ENCODE peak calls at places on chromosome 6, in five cellular contexts. One of them, this sample, is unnamed.

GRCh38 chr6:46325561-46326525 is 155.1 kb upstream of the ENPP5 start:
- DNase-seq in left colon: peak; percentile 28
- DNase-seq in GM20000: no peak
- DNase-seq in effector CD4-positive, alpha-beta T cell: no peak
- DNase-seq in activated gamma-delta T cell: no peak
- DNase-seq in this sample: no peak

GRCh38 chr6:169933251-169933821 is 181.9 kb downstream of the ERMARD start:
- DNase-seq in GM20000: no peak
- DNase-seq in activated gamma-delta T cell: no peak
- DNase-seq in left colon: no peak
- DNase-seq in effector CD4-positive, alpha-beta T cell: no peak
- DNase-seq in this sample: no peak

GRCh38 chr6:161660666-161661571 is 387.1 kb upstream of the AGPAT4 start:
- DNase-seq in effector CD4-positive, alpha-beta T cell: no peak
- DNase-seq in left colon: no peak
- DNase-seq in GM20000: no peak
- DNase-seq in activated gamma-delta T cell: no peak
- DNase-seq in this sample: no peak

GRCh38 chr6:1613631-1614447 is 4.1 kb downstream of the FOXC1 start:
- DNase-seq in effector CD4-positive, alpha-beta T cell: no peak
- DNase-seq in activated gamma-delta T cell: no peak
- DNase-seq in GM20000: peak; percentile 61
- DNase-seq in left colon: no peak
- DNase-seq in this sample: no peak

GRCh38 chr6:166670894-166671293 is 43.8 kb upstream of the RPS6KA2 start:
- DNase-seq in GM20000: no peak
- DNase-seq in effector CD4-positive, alpha-beta T cell: no peak
- DNase-seq in activated gamma-delta T cell: no peak
- DNase-seq in left colon: no peak
- DNase-seq in this sample: no peak

GRCh38 chr6:118537579-118537978 is 10.5 kb upstream of the PLN start:
- DNase-seq in activated gamma-delta T cell: no peak
- DNase-seq in left colon: no peak
- DNase-seq in effector CD4-positive, alpha-beta T cell: no peak
- DNase-seq in GM20000: no peak
- DNase-seq in this sample: no peak

GRCh38 chr6:149234051-149234962 is 83.2 kb upstream of the TAB2 start:
- DNase-seq in activated gamma-delta T cell: no peak
- DNase-seq in effector CD4-positive, alpha-beta T cell: peak; percentile 23
- DNase-seq in GM20000: no peak
- DNase-seq in left colon: no peak
- DNase-seq in this sample: peak; percentile 30

GRCh38 chr6:11632231-11632630 is 94.7 kb downstream of the TMEM170B start:
- DNase-seq in GM20000: no peak
- DNase-seq in effector CD4-positive, alpha-beta T cell: no peak
- DNase-seq in activated gamma-delta T cell: no peak
- DNase-seq in left colon: peak; percentile 58
- DNase-seq in this sample: no peak

GRCh38 chr6:30889921-30890645 is 5.8 kb downstream of the DDR1 start:
- DNase-seq in left colon: peak; percentile 24
- DNase-seq in GM20000: no peak
- DNase-seq in effector CD4-positive, alpha-beta T cell: no peak
- DNase-seq in activated gamma-delta T cell: no peak
- DNase-seq in this sample: no peak

GRCh38 chr6:51753635-51754034 is 333.8 kb downstream of the PKHD1 start:
- DNase-seq in GM20000: peak; percentile 17
- DNase-seq in left colon: no peak
- DNase-seq in activated gamma-delta T cell: no peak
- DNase-seq in effector CD4-positive, alpha-beta T cell: no peak
- DNase-seq in this sample: peak; percentile 6

This sample was measured in AML-193.